ENCODE peak calls at places on chromosomes 12 and 14, in seven cellular contexts. C is H1, H is HepG2, X is K562, R is GM12892, J is GM12878, N is SK-N-SH. G is an unnamed sample.

GRCh38 chr12:9381619-9382018 is 173.4 kb upstream of the PZP start:
- DNase-seq in N (no peak), X (no peak), H (peak; percentile 19), J (no peak), C (no peak), R (no peak), G (no peak)

GRCh38 chr14:52182853-52183252 is 84.6 kb upstream of the PTGDR start:
- DNase-seq in R (no peak), C (no peak), H (no peak), N (no peak), J (no peak), X (no peak), G (no peak)

GRCh38 chr14:40581264-40581663 is 1025.4 kb upstream of the LRFN5 start:
- DNase-seq in N (no peak), C (no peak), H (no peak), R (no peak), X (no peak), J (no peak), G (no peak)

GRCh38 chr14:69260979-69261605 is 1.1 kb downstream of the GALNT16 start:
- DNase-seq in C (peak; percentile 87), H (no peak), N (peak; percentile 91), X (peak; percentile 67), J (no peak), R (peak; percentile 90), G (peak; percentile 93)

GRCh38 chr14:19771895-19772430 is 1.3 kb upstream of the OR4M1 start:
- DNase-seq in C (no peak), N (no peak), J (no peak), H (no peak), X (no peak), R (no peak), G (no peak)

GRCh38 chr12:42482086-42482819 is 107.3 kb downstream of the PRICKLE1 start:
- DNase-seq in C (no peak), X (no peak), R (no peak), H (peak; percentile 3), N (no peak), J (no peak), G (no peak)

GRCh38 chr14:93788557-93789365 is 476 bp upstream of the PRIMA1 start:
- DNase-seq in H (no peak), J (no peak), R (no peak), C (peak; percentile 74), N (peak; percentile 90), X (no peak), G (peak; percentile 31)

GRCh38 chr14:44529026-44529425 is 21.9 kb upstream of the FSCB start:
- DNase-seq in J (no peak), R (no peak), H (no peak), C (no peak), N (no peak), X (no peak), G (no peak)

GRCh38 chr12:51458635-51459034 is 34.0 kb downstream of the SLC4A8 start:
- DNase-seq in H (no peak), J (no peak), X (no peak), C (no peak), R (no peak), N (no peak), G (no peak)

GRCh38 chr12:80412343-80412953 is 31.6 kb upstream of the PTPRQ start:
- DNase-seq in J (no peak), H (peak; percentile 40), N (peak; percentile 30), R (no peak), C (no peak), X (peak; percentile 14), G (no peak)

GRCh38 chr12:25734529-25735180 is 181.6 kb upstream of the LMNTD1 start:
- DNase-seq in J (no peak), C (no peak), R (no peak), H (no peak), X (no peak), N (no peak), G (no peak)

GRCh38 chr12:89992668-89993401 is 284.2 kb upstream of the ATP2B1 start:
- DNase-seq in N (no peak), J (no peak), X (no peak), H (no peak), C (no peak), R (no peak), G (no peak)

GRCh38 chr12:104653730-104654328 is 197.1 kb downstream of the CHST11 start:
- DNase-seq in X (peak; percentile 50), N (no peak), C (peak; percentile 72), R (peak; percentile 24), H (peak; percentile 13), J (no peak), G (no peak)

GRCh38 chr14:53857625-53858343 is 98.8 kb downstream of the BMP4 start:
- DNase-seq in J (no peak), H (no peak), C (no peak), X (no peak), R (no peak), N (no peak), G (no peak)

GRCh38 chr14:53851394-53852056 is 105.1 kb downstream of the BMP4 start:
- DNase-seq in J (no peak), X (no peak), R (no peak), N (no peak), H (peak; percentile 78), C (no peak), G (no peak)

GRCh38 chr14:53855127-53855526 is 101.5 kb downstream of the BMP4 start:
- DNase-seq in N (no peak), J (no peak), H (peak; percentile 96), R (no peak), X (no peak), C (no peak), G (no peak)

GRCh38 chr14:53858344-53858682 is 98.3 kb downstream of the BMP4 start:
- DNase-seq in H (peak; percentile 37), N (no peak), X (no peak), R (no peak), J (no peak), C (no peak), G (no peak)

DNA sequence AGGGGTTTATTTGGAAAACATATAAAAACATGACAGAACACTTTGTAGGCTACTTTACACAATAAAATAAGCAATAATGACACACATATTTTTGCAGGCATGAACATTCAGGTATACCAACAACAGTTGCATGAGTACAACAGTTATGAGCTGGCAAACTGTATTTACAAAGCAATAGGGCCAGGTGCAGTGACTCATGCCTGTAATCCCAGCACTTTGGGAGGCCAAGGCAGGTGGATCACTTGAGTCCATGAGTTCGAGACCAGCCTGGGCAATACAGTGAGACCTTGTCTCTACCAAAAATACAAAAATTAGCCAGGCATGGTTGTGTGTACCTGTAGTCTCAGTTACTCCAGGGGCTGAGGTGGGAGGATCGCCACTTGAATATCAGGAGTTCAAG is 101.1 kb downstream of the BMP4 start:
- DNase-seq in R (no peak), X (no peak), C (no peak), N (no peak), J (no peak), H (peak; percentile 19), G (no peak)
- TF ChIP-seq POLR2AphosphoS5 in R (no peak), X (no peak), C (no peak), N (no peak), J (no peak), H (no peak), G (no peak)

DNA sequence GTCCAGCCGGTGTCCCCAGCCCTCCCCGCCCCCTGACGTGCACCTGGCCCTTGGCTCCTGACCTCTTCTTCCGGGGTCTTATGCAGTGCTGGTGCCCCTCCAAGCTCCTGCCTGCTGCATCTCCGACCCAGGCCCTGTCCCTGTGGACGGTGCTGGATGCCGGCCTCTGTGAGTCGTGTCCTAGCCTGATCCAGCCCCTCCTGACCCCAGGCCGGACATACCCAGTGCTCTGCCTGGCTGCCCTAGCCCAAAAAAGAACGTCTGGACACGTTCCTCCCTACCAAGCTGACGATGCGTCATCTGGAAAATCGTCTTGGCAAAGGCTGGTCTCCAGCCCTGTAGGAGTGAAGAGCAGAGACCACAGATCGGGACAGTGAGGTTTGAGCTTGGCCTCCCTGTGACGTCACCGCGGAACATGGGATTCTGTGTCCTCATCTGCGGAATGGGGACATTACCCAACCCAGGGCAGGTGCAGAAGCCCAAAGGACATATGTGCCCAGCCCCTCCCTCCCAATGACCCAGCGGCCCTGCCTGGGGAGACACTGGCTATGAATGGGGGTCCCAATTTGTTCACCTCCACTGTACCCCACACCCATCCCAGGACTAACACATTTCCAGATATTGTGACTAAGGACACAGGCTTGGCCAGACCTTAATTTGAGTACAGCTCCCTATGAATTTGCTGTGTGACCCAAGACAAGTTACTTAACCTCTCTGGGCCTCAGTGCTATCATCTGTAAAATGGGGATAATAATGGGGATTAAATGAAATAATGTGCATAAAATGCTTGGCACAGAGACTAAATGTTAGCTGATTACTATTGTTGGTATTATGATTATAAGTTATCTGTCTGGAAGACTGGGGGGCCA is 51.0 kb upstream of the BCL11B start:
- DNase-seq in C (no peak), X (no peak), J (no peak), N (no peak), R (no peak), H (no peak), G (no peak)
- TF ChIP-seq TAF1 in C (no peak), X (no peak), J (no peak), N (no peak), R (no peak), H (no peak), G (no peak)

GRCh38 chr12:120686151-120686689 is 729 bp upstream of the MLEC start:
- DNase-seq in J (peak; percentile 93), H (peak; percentile 97), N (peak; percentile 95), X (peak; percentile 96), C (peak; percentile 95), R (peak; percentile 78), G (peak; percentile 77)
- TF ChIP-seq POLR2AphosphoS5 in J (peak; percentile 77), H (peak; percentile 47), N (peak; percentile 87), X (peak; percentile 19), C (peak; percentile 65), R (no peak), G (peak; percentile 71)

GRCh38 chr14:54366726-54367707 is 29.8 kb upstream of the CDKN3 start:
- DNase-seq in R (no peak), C (peak; percentile 51), J (no peak), N (peak; percentile 30), X (peak; percentile 53), H (peak; percentile 84), G (peak; percentile 14)
- TF ChIP-seq TAF1 in R (no peak), C (no peak), J (no peak), N (no peak), X (no peak), H (peak; percentile 27), G (no peak)

DNA sequence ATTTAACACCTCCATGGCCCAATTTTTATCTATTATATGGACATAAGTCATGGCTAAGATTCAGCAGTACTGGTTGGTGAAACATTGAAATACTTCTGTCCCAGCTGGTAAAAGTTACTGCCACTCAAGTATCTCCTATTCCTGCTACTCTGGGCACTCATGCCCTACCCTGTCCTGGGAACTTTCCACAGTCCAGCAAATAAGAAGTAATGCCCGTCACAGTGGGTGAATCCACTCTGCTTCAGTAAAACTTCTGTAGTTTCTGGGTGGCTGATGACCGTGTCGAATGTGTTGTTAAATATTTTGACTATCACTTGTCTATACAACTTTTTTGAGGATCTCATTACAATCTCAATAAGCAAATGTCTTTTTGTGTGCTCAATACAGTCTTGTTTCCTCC is 209.3 kb upstream of the IGF1 start:
- DNase-seq in J (no peak), X (no peak), C (no peak), N (no peak), R (no peak), H (no peak), G (no peak)
- TF ChIP-seq POLR2AphosphoS5 in J (no peak), X (no peak), C (no peak), N (no peak), R (no peak), H (no peak), G (no peak)